ENCODE peak calls at places on chromosomes 12 and 14, in four cellular contexts. L is H9, U is IMR-90, S is H1. Q is an unnamed sample.

GRCh38 chr14:20446889-20447288 is 7.7 kb downstream of the OSGEP start:
- DNase-seq in S (no peak), U (no peak), L (no peak), Q (no peak)

GRCh38 chr12:67772276-67773169 is 124.0 kb downstream of the DYRK2 start:
- DNase-seq in S (peak), U (peak), L (peak), Q (peak)

GRCh38 chr14:69693145-69693544 is 73.8 kb upstream of the SRSF5 start:
- DNase-seq in S (no peak), L (no peak), U (no peak), Q (no peak)

GRCh38 chr14:53890611-53891091 is 66.0 kb downstream of the BMP4 start:
- DNase-seq in L (peak), S (no peak), U (peak), Q (peak)

GRCh38 chr14:58965601-58966000 is 222.9 kb upstream of the DAAM1 start:
- DNase-seq in S (no peak), U (no peak), L (no peak), Q (no peak)

GRCh38 chr12:100927825-100928224 is 133.2 kb downstream of the ANO4 start:
- DNase-seq in L (no peak), S (no peak), U (peak), Q (no peak)

GRCh38 chr14:95446470-95446869 is 70.0 kb downstream of the SYNE3 start:
- DNase-seq in S (no peak), U (no peak), L (no peak), Q (no peak)

GRCh38 chr12:52860102-52860838 is 11.5 kb upstream of the KRT78 start:
- DNase-seq in S (no peak), U (peak), L (peak), Q (peak)

GRCh38 chr12:55707841-55708694 is at the start of gene ITGA7:
- DNase-seq in L (peak), S (peak), U (no peak), Q (peak)

GRCh38 chr12:27999521-27999920 is 27.0 kb upstream of the PTHLH start:
- DNase-seq in S (no peak), L (no peak), U (peak), Q (no peak)

GRCh38 chr12:52291267-52291935 is at the start of gene KRT81:
- DNase-seq in U (no peak), L (peak), S (no peak), Q (no peak)

GRCh38 chr12:97177482-97177881 is 270.4 kb downstream of the NEDD1 start:
- DNase-seq in L (no peak), U (no peak), S (no peak), Q (no peak)

GRCh38 chr14:57329833-57330232 is 60.6 kb upstream of the NAA30 start:
- DNase-seq in L (no peak), U (no peak), S (no peak), Q (no peak)

GRCh38 chr12:50725011-50725899 is 38.6 kb upstream of the ATF1 start:
- DNase-seq in L (no peak), S (no peak), U (peak), Q (no peak)

GRCh38 chr14:85252011-85252410 is 277.9 kb upstream of the FLRT2 start:
- DNase-seq in L (no peak), S (no peak), U (peak), Q (no peak)

GRCh38 chr12:22459872-22460490 is 84.4 kb downstream of the C2CD5 start:
- DNase-seq in L (no peak), S (no peak), U (peak), Q (peak)

GRCh38 chr12:42609605-42610004 is 20.1 kb upstream of the PRICKLE1 start:
- DNase-seq in L (no peak), U (peak), S (no peak), Q (no peak)

GRCh38 chr12:119940881-119941280 is 48.2 kb upstream of the BICDL1 start:
- DNase-seq in L (no peak), U (peak), S (no peak), Q (no peak)

GRCh38 chr12:56260921-56261320 is 2.7 kb upstream of the ANKRD52 start:
- DNase-seq in L (no peak), U (no peak), S (no peak), Q (no peak)

GRCh38 chr12:2411011-2411410 is 358.2 kb downstream of the CACNA1C start:
- DNase-seq in U (no peak), L (no peak), S (no peak), Q (no peak)

GRCh38 chr12:96397756-96398421 is 2.4 kb downstream of the CDK17 start:
- DNase-seq in U (peak), S (no peak), L (no peak), Q (no peak)

GRCh38 chr12:85385406-85385805 is 105.4 kb downstream of the ALX1 start:
- DNase-seq in U (no peak), S (no peak), L (no peak), Q (no peak)

GRCh38 chr14:55884819-55885218 is 233.4 kb upstream of the PELI2 start:
- DNase-seq in L (no peak), S (no peak), U (no peak), Q (no peak)

GRCh38 chr12:90515199-90516175 is 439.5 kb downstream of the CCER1 start:
- DNase-seq in L (no peak), U (peak), S (no peak), Q (no peak)

GRCh38 chr12:110330544-110330943 is 49.5 kb downstream of the ATP2A2 start:
- DNase-seq in S (no peak), L (no peak), U (peak), Q (peak)

GRCh38 chr12:95546491-95546813 is 4.8 kb downstream of the USP44 start:
- DNase-seq in U (no peak), L (no peak), S (no peak), Q (peak)

GRCh38 chr14:96512602-96513397 is 10.6 kb downstream of the PAPOLA start:
- DNase-seq in U (no peak), S (no peak), L (no peak), Q (no peak)

GRCh38 chr12:47105914-47106674 is 26.3 kb upstream of the AMIGO2 start:
- DNase-seq in S (no peak), L (no peak), U (no peak), Q (no peak)
- H4K5ac ChIP-seq in S (no peak), L (no peak), U (no peak), Q (no peak)

GRCh38 chr12:12999959-13000615 is at the start of gene HEBP1:
- DNase-seq in L (peak), S (peak), U (peak), Q (peak)

GRCh38 chr12:13002301-13003097 is 2.4 kb upstream of the HEBP1 start:
- DNase-seq in L (no peak), U (peak), S (no peak), Q (no peak)

GRCh38 chr12:13000935-13001724 is 1.1 kb upstream of the HEBP1 start:
- DNase-seq in L (peak), U (peak), S (peak), Q (peak)

GRCh38 chr12:13000616-13000934 is 510 bp upstream of the HEBP1 start:
- DNase-seq in S (no peak), U (no peak), L (no peak), Q (peak)

GRCh38 chr12:13001725-13002040 is 1.6 kb upstream of the HEBP1 start:
- DNase-seq in S (no peak), U (no peak), L (no peak), Q (peak)
- H3K9ac ChIP-seq in S (peak), U (peak), L (no peak), Q (peak)

GRCh38 chr14:49367696-49368095 is 218.5 kb downstream of the RPS29 start:
- DNase-seq in S (no peak), U (no peak), L (no peak), Q (no peak)
- H4K5ac ChIP-seq in S (no peak), U (no peak), L (no peak), Q (no peak)

DNA sequence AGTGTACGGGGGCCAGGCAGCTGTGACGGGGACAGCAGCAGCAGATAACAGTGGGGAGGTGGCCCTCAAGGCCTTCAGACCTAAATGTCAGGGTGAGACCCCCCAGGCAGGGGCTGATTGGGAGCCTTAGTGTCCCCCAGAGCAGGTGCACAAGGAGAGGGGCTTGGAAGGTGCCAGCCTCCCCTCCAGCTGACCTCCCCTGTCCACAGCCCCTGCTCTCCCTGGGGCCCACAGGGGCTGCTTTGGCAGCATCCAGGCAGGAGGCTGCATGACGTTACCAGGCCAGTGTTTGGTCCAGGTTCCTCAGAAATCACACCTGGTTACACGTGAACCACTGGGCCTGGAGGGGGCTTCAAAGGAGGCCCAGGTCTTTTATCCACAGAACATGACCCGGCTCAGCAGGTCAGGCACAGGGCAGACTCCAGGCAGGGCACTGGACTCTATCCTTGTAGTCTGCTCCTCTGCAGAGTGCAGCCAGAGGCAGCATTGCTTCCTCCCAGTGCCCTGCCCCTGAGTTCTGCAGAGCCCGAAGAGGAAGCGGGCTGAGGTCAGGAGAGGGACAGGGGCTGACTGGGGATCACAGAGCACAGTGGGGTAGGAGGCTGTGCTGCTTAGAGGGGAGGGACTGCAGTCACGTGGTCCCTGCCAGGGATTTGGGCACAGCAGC is 2.6 kb upstream of the TRMT61A start:
- DNase-seq in L (no peak), U (no peak), S (no peak), Q (no peak)
- H3K9ac ChIP-seq in L (no peak), U (no peak), S (no peak), Q (no peak)